ENCODE peak calls at places on chromosome 14, in seven cellular contexts. I, J, N, D, W, O and E are unnamed samples.

GRCh38 chr14:102248121-102248520 is 56.8 kb downstream of the MOK start:
- DNase-seq in I (no peak), J (peak; percentile 62), N (no peak), D (no peak), W (no peak), O (no peak), E (no peak)

GRCh38 chr14:57136669-57137068 is 132.0 kb downstream of the EXOC5 start:
- DNase-seq in I (no peak), J (peak; percentile 18), N (no peak), D (no peak), W (no peak), O (no peak), E (no peak)

GRCh38 chr14:102917469-102918211 is 4.8 kb upstream of the AMN start:
- DNase-seq in I (peak; percentile 81), J (peak; percentile 88), N (no peak), D (peak; percentile 37), W (peak; percentile 18), O (peak; percentile 56), E (no peak)

GRCh38 chr14:51242545-51243490 is 2.8 kb downstream of the TMX1 start:
- DNase-seq in I (peak; percentile 45), J (peak; percentile 63), N (no peak), D (no peak), W (no peak), O (no peak), E (no peak)

GRCh38 chr14:63996575-63997220 is 143.9 kb downstream of the SYNE2 start:
- DNase-seq in I (no peak), J (no peak), N (peak; percentile 18), D (no peak), W (no peak), O (no peak), E (no peak)

GRCh38 chr14:61213116-61213720 is 67.9 kb downstream of the TMEM30B start:
- DNase-seq in I (no peak), J (no peak), N (no peak), D (peak; percentile 59), W (no peak), O (no peak), E (no peak)

GRCh38 chr14:89339579-89339978 is 77.5 kb downstream of the FOXN3 start:
- DNase-seq in I (no peak), J (no peak), N (no peak), D (no peak), W (no peak), O (no peak), E (no peak)

GRCh38 chr14:103260629-103261124 is 73.4 kb upstream of the EIF5 start:
- DNase-seq in I (no peak), J (no peak), N (peak; percentile 14), D (peak; percentile 63), W (no peak), O (no peak), E (peak; percentile 92)

GRCh38 chr14:39015360-39015961 is 87.6 kb downstream of the SEC23A start:
- DNase-seq in I (peak; percentile 68), J (peak; percentile 75), N (peak; percentile 25), D (peak; percentile 66), W (peak; percentile 28), O (peak; percentile 39), E (peak; percentile 11)

GRCh38 chr14:77641534-77642341 is 25.3 kb upstream of the SPTLC2 start:
- DNase-seq in I (no peak), J (peak; percentile 14), N (peak; percentile 18), D (peak; percentile 39), W (no peak), O (no peak), E (no peak)

GRCh38 chr14:89702151-89702936 is 252.2 kb downstream of the EFCAB11 start:
- DNase-seq in I (no peak), J (no peak), N (peak; percentile 56), D (no peak), W (no peak), O (no peak), E (no peak)

GRCh38 chr14:100348253-100348729 is 25.2 kb downstream of the SLC25A47 start:
- DNase-seq in I (no peak), J (no peak), N (no peak), D (no peak), W (no peak), O (no peak), E (no peak)

GRCh38 chr14:61147898-61148549 is 133.1 kb downstream of the TMEM30B start:
- DNase-seq in I (peak; percentile 28), J (peak; percentile 19), N (peak; percentile 100), D (peak; percentile 99), W (peak; percentile 89), O (no peak), E (peak; percentile 95)

GRCh38 chr14:59429798-59430197 is 35.4 kb downstream of the GPR135 start:
- DNase-seq in I (no peak), J (no peak), N (no peak), D (no peak), W (no peak), O (no peak), E (no peak)

GRCh38 chr14:55077155-55077554 is 25.7 kb downstream of the MAPK1IP1L start:
- DNase-seq in I (no peak), J (peak; percentile 35), N (no peak), D (peak; percentile 44), W (peak; percentile 58), O (no peak), E (peak; percentile 83)

GRCh38 chr14:60356921-60357550 is 108.0 kb downstream of the PPM1A start:
- DNase-seq in I (peak; percentile 93), J (peak; percentile 73), N (no peak), D (no peak), W (no peak), O (no peak), E (no peak)

GRCh38 chr14:99320105-99320572 is 48.1 kb upstream of the BCL11B start:
- DNase-seq in I (peak; percentile 74), J (peak; percentile 84), N (no peak), D (peak; percentile 59), W (peak; percentile 21), O (peak; percentile 84), E (peak; percentile 26)

GRCh38 chr14:55458800-55459577 is 18.6 kb upstream of the TBPL2 start:
- DNase-seq in I (no peak), J (no peak), N (peak; percentile 65), D (peak; percentile 97), W (no peak), O (no peak), E (peak; percentile 87)

GRCh38 chr14:101226603-101227425 is 323.3 kb upstream of the RTL1 start:
- DNase-seq in I (no peak), J (no peak), N (no peak), D (no peak), W (no peak), O (no peak), E (no peak)

DNA sequence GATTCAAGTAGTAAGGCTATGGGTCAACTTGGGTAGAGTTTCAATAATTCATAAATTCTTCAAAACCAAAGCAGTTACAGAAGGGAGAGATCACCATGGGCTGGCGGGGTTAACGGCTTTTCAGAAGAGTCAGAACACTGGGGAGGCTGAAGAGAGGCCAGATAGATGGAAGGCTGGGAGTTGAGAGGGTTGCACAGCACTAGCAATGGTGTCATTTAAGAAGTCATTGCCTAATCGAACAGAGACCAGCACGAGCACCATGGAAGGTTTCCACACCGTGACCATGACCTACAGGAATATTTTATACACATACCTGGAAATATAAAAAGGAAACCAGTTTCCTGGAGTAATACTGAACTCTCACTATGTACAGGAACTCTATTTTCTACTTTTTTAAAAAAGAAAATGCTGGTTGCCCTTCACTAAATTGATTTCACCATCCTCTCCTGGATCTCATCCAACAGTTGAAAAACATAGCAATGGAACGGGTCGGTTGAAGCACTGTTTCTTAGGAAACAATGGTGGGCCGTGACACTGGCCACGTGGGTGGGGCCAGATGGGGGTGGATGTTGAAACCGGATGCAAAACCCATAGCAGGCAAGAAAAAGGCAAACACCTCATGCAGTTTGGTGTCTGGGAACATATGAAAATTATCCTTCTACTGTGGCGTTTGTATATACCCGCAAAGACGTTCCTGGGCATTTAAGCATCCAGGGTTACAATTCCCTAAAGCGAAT is 38.0 kb upstream of the RIN3 start:
- DNase-seq in I (no peak), J (no peak), N (peak; percentile 4), D (no peak), W (no peak), O (no peak), E (no peak)
- H2AFZ ChIP-seq in I (no peak overlapping the region), J (peak overlapping the region; percentile 23), N (no peak overlapping the region), D (no peak overlapping the region), W (no peak overlapping the region), O (no peak overlapping the region), E (no peak overlapping the region)

DNA sequence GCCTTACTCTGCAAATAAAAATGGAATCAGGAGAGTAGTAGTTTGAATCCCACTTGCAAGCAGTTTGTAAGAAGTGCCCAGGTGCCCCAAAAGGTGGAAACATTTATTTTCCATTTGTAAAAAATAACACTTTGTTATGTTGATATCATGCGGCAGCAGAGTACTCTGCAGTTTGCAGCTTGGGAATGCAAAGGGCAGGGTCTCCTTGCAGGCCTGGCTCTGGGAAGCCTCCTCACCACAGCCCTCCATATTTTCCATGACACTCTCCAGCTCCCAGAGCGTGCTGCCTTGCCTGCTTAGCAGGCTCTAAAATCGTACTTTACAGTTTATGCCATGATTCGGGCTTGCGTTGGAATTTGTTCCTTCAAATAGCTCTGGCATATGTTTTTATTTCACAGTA is 20.0 kb downstream of the TUNAR start:
- DNase-seq in I (no peak), J (peak; percentile 52), N (no peak), D (no peak), W (no peak), O (no peak), E (no peak)
- TF ChIP-seq EZH2 in I (no peak), J (no peak), N (no peak), D (no peak), W (no peak), O (no peak), E (no peak)

DNA sequence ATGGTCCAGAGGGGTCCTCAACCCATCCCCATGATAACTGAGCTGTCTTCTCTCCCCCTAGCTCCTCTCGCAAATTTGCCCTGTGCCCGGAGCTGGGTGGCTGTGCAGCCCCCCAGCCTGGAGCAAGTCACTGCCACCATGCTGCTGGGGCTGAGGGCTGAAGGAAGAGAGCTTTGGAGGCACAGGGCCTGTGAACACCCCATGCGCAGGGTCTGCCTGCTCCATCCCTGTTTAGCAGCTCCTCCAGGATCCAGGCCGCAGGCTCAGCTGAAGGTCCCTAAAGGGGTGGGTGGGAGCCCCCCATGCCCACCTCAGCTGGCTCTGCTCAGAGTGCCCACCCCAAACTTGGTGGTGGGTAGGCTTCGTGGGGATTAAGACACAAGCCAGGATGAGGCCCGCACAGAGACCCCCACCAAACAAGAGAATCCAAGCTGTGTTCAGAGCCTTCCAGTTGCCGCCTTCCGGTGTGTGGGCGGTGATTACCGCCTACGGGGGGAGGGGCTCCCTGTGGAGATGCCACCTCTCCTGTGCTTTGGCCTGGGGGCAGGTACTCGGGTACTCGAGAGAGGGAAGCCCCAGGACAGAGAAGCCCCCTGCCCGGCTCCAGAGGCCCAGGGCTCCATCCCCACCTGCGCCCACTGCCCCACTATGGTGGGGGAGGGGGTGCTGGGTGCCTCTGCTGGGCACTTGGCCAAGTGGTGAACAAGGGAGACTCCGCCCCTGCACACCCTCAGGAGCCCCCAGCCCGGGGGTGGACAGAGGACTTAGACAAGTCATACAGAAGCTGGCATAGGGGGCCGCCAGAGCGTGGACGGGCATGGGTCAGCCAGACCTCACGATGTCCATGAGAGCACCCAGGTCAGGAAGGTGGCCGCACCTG is 1.4 kb upstream of the JAG2 start:
- DNase-seq in I (no peak), J (no peak), N (no peak), D (no peak), W (no peak), O (no peak), E (no peak)
- H3K27me3 ChIP-seq in I (peaks cover 40% of the 10 kb centered on the region), J (peaks cover 20% of the 10 kb centered on the region), N (peaks cover 17% of the 10 kb centered on the region), D (no peaks in the 10 kb centered on the region), W (no peaks in the 10 kb centered on the region), O (no peaks in the 10 kb centered on the region), E (no peaks in the 10 kb centered on the region)

DNA sequence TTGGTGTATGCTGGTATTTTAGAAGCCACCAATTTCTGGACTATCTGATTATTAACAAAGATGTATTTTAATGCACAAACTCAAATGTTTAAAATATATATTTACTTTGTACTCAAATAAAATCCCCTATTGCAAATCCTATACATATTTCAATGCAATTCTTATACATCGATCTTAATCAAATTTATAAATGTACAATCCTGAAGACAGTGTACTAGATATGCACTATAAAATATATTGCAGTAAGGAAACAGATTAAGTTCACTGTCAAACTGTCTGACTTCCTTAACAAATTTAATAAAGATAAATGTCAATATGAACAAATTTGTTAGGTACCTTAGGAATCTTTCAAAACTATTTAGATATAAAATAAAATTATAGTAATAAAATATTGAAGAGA is 43.9 kb downstream of the FOXA1 start:
- DNase-seq in I (no peak), J (no peak), N (no peak), D (no peak), W (no peak), O (no peak), E (no peak)
- H2AFZ ChIP-seq in I (no peak overlapping the region), J (no peak overlapping the region), N (no peak overlapping the region), D (no peak overlapping the region), W (no peak overlapping the region), O (no peak overlapping the region), E (no peak overlapping the region)